ENCODE peak calls at places on chromosome 15, in four cellular contexts. E is astrocyte of the spinal cord, K is fibroblast of pulmonary artery, Q is mucosa of descending colon. A is an unnamed sample.

GRCh38 chr15:98765610-98766009 is 117.3 kb downstream of the IGF1R start:
- DNase-seq in Q (no peak), K (no peak), E (no peak), A (peak)

GRCh38 chr15:59174846-59175831 is 31.5 kb upstream of the LDHAL6B start:
- DNase-seq in E (peak), Q (no peak), K (peak), A (no peak)

GRCh38 chr15:29101491-29101890 is 168.1 kb downstream of the NSMCE3 start:
- DNase-seq in Q (no peak), E (no peak), K (no peak), A (no peak)

GRCh38 chr15:45802140-45802539 is 167.3 kb downstream of the SQOR start:
- DNase-seq in K (no peak), E (no peak), Q (no peak), A (no peak)

GRCh38 chr15:60408438-60409105 is 10.8 kb upstream of the ANXA2 start:
- DNase-seq in K (peak), Q (no peak), E (peak), A (no peak)

GRCh38 chr15:31263751-31264533 is 62.7 kb upstream of the KLF13 start:
- DNase-seq in Q (peak), E (no peak), K (no peak), A (peak)

GRCh38 chr15:23467110-23467600 is 20.1 kb upstream of the GOLGA6L2 start:
- DNase-seq in K (peak), Q (no peak), E (peak), A (no peak)

GRCh38 chr15:56468271-56468912 is 3.5 kb upstream of the MNS1 start:
- DNase-seq in K (peak), Q (no peak), E (peak), A (no peak)

GRCh38 chr15:46413799-46414198 is 779.0 kb downstream of the SQOR start:
- DNase-seq in Q (no peak), E (no peak), K (peak), A (no peak)

GRCh38 chr15:67172172-67172571 is 82.3 kb downstream of the AAGAB start:
- DNase-seq in E (no peak), Q (no peak), K (no peak), A (no peak)

GRCh38 chr15:89361451-89362202 is 27.0 kb upstream of the POLG start:
- DNase-seq in E (peak), Q (no peak), K (peak), A (no peak)

GRCh38 chr15:68431792-68432401 is at the start of gene ITGA11:
- DNase-seq in Q (peak), E (peak), K (peak), A (peak)

GRCh38 chr15:60179786-60180391 is 175.8 kb downstream of the FOXB1 start:
- DNase-seq in K (peak), E (peak), Q (no peak), A (no peak)

GRCh38 chr15:47517737-47518136 is 199.6 kb upstream of the SEMA6D start:
- DNase-seq in Q (no peak), E (peak), K (peak), A (no peak)

GRCh38 chr15:89740137-89740536 is 10.9 kb downstream of the MESP1 start:
- DNase-seq in K (peak), Q (no peak), E (peak), A (no peak)

GRCh38 chr15:53979051-53979788 is 979 bp downstream of the UNC13C start:
- DNase-seq in Q (no peak), E (no peak), K (no peak), A (no peak)

GRCh38 chr15:55816017-55816416 is 73.1 kb upstream of the PRTG start:
- DNase-seq in E (peak), Q (no peak), K (no peak), A (no peak)

GRCh38 chr15:67199391-67199790 is 55.1 kb downstream of the AAGAB start:
- DNase-seq in K (no peak), Q (no peak), E (peak), A (no peak)

GRCh38 chr15:71386448-71387236 is 271.4 kb downstream of the THSD4 start:
- DNase-seq in K (peak), E (peak), Q (no peak), A (no peak)

GRCh38 chr15:67148196-67148701 is 82.8 kb downstream of the SMAD3 start:
- DNase-seq in K (peak), E (peak), Q (peak), A (no peak)

GRCh38 chr15:98731712-98732450 is 83.5 kb downstream of the IGF1R start:
- DNase-seq in Q (no peak), E (no peak), K (no peak), A (no peak)

GRCh38 chr15:101305820-101306255 is 10.8 kb upstream of the SNRPA1 start:
- DNase-seq in K (no peak), Q (no peak), E (no peak), A (peak)

GRCh38 chr15:41805711-41806110 is 22.2 kb upstream of the JMJD7 start:
- DNase-seq in Q (no peak), E (no peak), K (no peak), A (no peak)

GRCh38 chr15:33149919-33150318 is 44.6 kb downstream of the FMN1 start:
- DNase-seq in E (peak), Q (no peak), K (no peak), A (no peak)

GRCh38 chr15:48537277-48538113 is 108.0 kb downstream of the FBN1 start:
- DNase-seq in K (peak), E (no peak), Q (no peak), A (no peak)

GRCh38 chr15:71658827-71659729 is 151.3 kb upstream of the NR2E3 start:
- DNase-seq in Q (no peak), K (no peak), E (no peak), A (no peak)

GRCh38 chr15:66294932-66295235 is 1.5 kb downstream of the DIS3L start:
- DNase-seq in E (no peak), Q (no peak), K (peak), A (no peak)

GRCh38 chr15:60582370-60583036 is 103.6 kb upstream of the ICE2 start:
- DNase-seq in Q (no peak), E (no peak), K (peak), A (no peak)

GRCh38 chr15:80780416-80781221 is 1.4 kb downstream of the CEMIP start:
- DNase-seq in E (peak), K (peak), Q (peak), A (peak)

DNA sequence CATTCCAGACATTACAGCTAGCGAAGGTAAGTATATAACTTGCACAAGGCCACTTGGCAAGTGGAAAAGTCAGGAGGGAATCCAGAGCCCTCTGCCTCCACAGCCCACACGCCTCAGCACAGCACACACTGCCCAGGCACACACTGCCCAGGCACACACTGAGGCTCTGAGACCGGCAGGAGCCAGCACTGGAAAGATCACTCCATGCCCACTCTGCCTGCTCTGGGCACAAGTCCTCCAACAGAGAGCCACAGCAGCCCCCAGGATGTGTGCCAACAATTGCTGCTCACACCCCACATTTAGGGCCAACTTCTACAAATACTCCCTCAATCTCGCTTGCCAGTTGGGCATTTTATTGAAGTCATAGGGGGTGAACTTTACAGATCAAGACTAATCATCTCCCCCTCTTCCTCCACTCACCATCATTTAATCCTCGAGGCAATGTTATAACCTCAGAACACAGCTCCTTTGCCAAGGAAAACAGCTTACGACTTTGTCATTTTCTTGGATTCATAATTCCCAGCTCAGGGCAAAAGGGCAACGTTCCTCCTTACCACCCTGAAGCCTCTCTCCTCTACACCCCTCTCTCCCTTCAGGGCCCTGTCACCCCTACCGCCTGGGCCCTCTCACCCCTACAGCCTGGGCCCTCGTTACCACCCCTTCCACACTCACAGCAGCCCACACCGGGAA is 53.0 kb upstream of the TPM1 start:
- DNase-seq in Q (no peak), K (peak), E (peak), A (no peak)
- TF ChIP-seq CTCF in Q (no peak), K (no peak), E (no peak), A (no peak)

GRCh38 chr15:70266412-70267089 is 168.8 kb upstream of the TLE3 start:
- DNase-seq in Q (peak), K (peak), E (peak), A (no peak)
- TF ChIP-seq CTCF in Q (no peak), K (no peak), E (no peak), A (no peak)

DNA sequence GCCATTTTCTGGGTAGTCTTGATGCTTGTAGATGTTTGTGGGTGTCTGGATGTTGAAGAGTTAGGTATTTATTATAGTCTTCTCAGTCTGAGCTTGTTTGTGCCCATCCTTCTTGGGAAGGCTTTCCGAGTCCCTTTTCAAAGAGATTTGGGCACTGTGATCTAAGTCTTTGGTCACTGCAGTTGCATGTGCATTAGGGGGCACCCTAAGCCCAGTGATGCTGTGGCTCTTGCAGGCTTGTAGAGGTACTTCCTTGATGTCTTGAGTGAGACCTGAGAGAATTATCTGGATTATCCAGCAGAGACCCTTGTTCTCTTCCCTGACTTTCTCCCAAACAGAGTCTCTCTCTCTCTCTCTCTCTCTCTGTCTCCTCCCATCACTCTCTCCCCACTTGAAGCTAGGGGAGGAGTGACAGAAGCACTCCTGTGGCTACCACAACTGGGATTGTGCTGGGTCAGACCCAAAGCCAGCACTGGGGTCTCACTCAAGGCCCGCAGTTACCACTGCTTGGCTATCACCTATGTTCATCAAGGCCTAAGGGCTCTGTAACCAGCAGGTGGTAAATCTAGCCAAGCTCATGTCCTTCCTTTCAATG is 68.5 kb downstream of the TMCO5A start:
- DNase-seq in Q (peak), E (peak), K (peak), A (no peak)
- TF ChIP-seq CTCF in Q (no peak), E (peak), K (peak), A (peak)

DNA sequence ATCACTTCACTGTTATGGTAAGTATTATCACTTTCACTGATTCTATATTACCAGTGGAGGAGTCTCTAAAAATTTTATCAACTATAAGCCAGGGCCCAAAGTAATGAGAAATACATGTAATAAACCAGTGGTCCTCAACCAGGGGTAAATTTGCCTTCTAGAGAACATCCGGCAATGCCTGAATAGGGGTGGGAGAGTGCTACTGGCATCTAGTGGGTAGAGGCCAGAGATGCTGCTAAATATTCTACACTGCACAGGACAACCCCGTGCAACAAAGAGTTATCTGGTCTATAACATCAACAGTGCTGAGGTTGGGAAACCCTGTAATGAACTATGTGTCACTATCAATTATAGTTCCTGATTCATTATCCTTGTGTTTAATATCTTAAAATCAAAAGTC is 2.2 kb downstream of the LYSMD2 start:
- DNase-seq in E (no peak), K (no peak), Q (no peak), A (no peak)
- TF ChIP-seq CTCF in E (no peak), K (peak), Q (no peak), A (no peak)

DNA sequence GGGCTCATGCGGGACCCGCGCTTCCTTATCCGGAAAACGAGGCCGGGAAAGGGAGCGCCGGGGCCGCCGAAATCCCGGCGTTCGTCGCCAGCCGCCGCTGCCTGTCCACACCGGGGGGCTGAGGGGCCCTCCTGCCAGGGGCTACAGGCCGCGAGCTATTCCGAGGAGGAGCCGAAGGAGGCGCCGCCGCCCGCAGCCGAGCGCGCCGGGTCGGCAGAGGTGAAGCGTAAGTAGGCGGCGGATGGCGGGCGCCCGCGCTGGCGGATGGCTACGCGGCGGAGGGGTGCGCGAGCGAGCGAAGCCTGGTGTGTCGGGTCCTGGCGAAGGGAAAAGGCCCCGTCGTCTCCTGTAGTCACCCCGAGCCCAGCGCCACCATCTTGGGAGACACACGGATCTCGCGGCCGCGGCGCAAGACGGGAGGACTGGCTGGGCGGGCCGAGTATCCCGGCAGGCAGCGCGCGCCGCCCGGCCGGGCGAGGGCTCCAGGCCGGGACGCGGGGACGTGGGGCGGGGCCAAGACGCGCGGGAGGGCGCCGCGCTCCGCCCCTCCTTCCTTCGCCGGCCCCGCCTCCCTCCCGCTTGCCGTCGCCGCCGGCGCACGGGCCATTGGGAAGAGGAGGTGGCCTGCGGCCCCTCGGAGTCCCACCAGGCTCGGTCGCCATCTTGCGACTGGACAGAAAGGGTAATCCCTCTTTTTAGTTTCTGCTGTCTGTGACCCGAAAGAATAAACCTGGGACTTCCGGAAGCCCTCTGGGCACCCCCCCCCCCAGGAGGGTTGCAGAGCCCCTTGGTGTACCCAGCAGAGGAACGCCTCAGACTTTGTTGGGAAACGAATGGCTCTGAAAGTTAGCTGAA is at the start of gene UBE3A:
- DNase-seq in E (peak), K (peak), Q (peak), A (peak)
- TF ChIP-seq CTCF in E (peak), K (peak), Q (no peak), A (peak)

DNA sequence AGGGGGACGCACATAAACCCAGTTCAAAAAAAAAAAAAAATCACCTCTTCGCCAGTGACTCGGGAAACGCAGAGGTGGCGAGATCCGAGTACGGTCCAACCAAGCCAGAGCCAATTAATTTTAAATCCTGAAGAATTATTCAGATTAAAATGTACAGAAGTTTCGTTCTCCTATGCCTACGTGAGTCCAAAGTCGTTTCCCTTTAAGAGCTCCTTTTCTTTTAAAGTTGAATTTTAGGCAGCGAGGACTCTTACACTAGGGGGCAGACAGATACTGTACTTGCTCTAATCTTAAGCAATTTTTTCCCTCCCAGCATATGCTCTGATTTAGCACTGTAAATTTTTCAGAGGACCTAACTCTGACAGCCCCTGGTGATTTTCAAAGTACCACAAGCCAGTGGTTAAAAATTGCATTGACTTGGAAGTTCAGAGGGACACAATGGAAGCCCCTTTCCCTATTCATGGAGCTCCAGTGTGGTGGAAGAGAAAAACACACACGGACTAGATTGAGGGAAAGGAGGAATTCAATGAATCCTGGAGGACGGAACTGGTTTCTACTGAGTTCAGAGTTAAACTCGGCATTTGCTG is 3.3 kb upstream of the NR2F2 start:
- DNase-seq in Q (no peak), K (peak), E (peak), A (no peak)
- TF ChIP-seq CTCF in Q (peak), K (peak), E (peak), A (peak)

DNA sequence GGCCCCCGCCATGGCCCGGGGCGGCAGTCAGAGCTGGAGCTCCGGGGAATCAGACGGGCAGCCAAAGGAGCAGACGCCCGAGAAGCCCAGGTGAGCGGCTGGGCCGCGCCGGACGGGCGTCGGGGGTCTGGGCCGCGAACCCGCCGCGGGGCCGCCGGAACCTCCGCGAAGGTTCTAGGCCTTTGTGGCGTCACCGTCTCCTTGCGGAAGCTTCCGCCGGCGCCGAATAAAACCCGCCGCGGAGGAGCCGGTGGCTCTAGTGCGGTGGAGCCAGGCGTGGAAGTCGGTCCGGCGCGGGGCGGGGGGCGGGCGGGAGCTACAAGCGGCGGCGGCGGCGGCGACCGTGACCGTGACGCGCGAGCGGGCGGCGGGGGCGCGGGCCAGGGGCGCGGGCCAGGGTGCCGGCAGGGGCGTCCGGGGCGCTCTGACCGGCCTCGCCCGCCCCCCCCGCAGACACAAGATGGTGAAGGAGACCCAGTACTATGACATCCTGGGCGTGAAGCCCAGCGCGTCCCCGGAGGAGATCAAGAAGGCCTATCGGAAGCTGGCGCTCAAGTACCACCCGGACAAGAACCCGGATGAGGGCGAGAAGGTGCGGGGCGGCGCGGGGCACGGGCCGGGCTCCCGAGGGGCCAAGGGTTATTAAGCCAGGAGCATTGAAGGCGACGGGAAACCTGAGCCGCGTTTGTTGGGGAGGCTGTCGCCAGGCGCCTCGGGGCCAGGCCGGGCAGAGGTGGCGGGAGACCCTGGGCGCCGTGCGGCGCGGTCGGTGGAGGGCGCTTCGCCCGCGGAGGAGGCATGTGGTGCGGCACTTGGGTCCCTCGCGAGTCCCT is at the start of gene DNAJA4:
- DNase-seq in K (peak), E (peak), Q (peak), A (no peak)
- TF ChIP-seq CTCF in K (no peak), E (peak), Q (no peak), A (no peak)

DNA sequence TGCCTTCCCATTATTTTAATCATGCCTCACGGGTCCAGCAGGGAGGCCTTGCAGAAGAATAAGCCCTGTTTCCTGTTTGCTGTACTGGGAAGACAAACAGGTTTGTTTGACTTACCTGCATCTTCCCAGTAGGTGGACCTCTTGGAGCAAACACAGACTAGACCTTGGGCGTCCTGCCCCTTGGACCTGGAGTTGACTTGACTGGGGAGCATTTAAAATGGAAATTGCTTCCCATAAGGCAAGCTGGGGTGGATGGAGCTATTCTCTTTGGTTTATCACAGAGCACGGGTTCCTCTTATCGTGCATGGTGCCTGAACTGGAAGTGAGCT is 151.4 kb downstream of the RPLP1 start:
- DNase-seq in Q (no peak), K (no peak), E (no peak), A (no peak)
- TF ChIP-seq CTCF in Q (no peak), K (no peak), E (no peak), A (no peak)